ENCODE peak calls at places on chromosomes 4 and X, in four cellular contexts. One of them, this sample, is unnamed.

GRCh38 chrX:71661919-71662318 is 5.4 kb upstream of the LOC101059915 start:
- DNase-seq in HCT116: no peak
- DNase-seq in K562: no peak
- DNase-seq in HepG2: no peak
- DNase-seq in this sample: no peak

GRCh38 chrX:119880076-119880475 is 8.4 kb downstream of the NDUFA1 start:
- DNase-seq in HCT116: no peak
- DNase-seq in K562: no peak
- DNase-seq in HepG2: no peak
- DNase-seq in this sample: no peak

GRCh38 chr4:123444298-123444731 is 47.7 kb downstream of the SPRY1 start:
- DNase-seq in HCT116: no peak
- DNase-seq in K562: peak
- DNase-seq in HepG2: peak
- DNase-seq in this sample: no peak

GRCh38 chrX:71911731-71912050 is 1.0 kb downstream of the NHSL2 start:
- DNase-seq in HCT116: no peak
- DNase-seq in K562: no peak
- DNase-seq in HepG2: no peak
- DNase-seq in this sample: no peak

GRCh38 chrX:134671207-134671750 is 13.0 kb upstream of the PLAC1 start:
- DNase-seq in HCT116: no peak
- DNase-seq in K562: no peak
- DNase-seq in HepG2: no peak
- DNase-seq in this sample: no peak

GRCh38 chrX:129961180-129962083 is 21.0 kb upstream of the BCORL1 start:
- DNase-seq in HCT116: peak
- DNase-seq in K562: peak
- DNase-seq in HepG2: peak
- DNase-seq in this sample: no peak

GRCh38 chrX:137051978-137052640 is 18.3 kb upstream of the GPR101 start:
- DNase-seq in HCT116: peak
- DNase-seq in K562: peak
- DNase-seq in HepG2: peak
- DNase-seq in this sample: peak

GRCh38 chr4:11614426-11614825 is 185.7 kb upstream of the HS3ST1 start:
- DNase-seq in HCT116: peak
- DNase-seq in K562: no peak
- DNase-seq in HepG2: no peak
- DNase-seq in this sample: no peak

GRCh38 chrX:3811331-3812311 is 98.2 kb upstream of the PRKX start:
- DNase-seq in HCT116: peak
- DNase-seq in K562: peak
- DNase-seq in HepG2: peak
- DNase-seq in this sample: peak

GRCh38 chr4:53711916-53712315 is 120.6 kb upstream of the LNX1 start:
- DNase-seq in HCT116: no peak
- DNase-seq in K562: no peak
- DNase-seq in HepG2: no peak
- DNase-seq in this sample: no peak

GRCh38 chr4:25723409-25723808 is 67.8 kb downstream of the SLC34A2 start:
- DNase-seq in HCT116: no peak
- DNase-seq in K562: no peak
- DNase-seq in HepG2: no peak
- DNase-seq in this sample: no peak

GRCh38 chr4:23348789-23349498 is 540.9 kb downstream of the PPARGC1A start:
- DNase-seq in HCT116: no peak
- DNase-seq in K562: no peak
- DNase-seq in HepG2: no peak
- DNase-seq in this sample: no peak

GRCh38 chrX:22037225-22037624 is 5.1 kb downstream of the PHEX start:
- DNase-seq in HCT116: no peak
- DNase-seq in K562: no peak
- DNase-seq in HepG2: no peak
- DNase-seq in this sample: no peak

GRCh38 chr4:156983366-156983765 is 11.8 kb upstream of the PDGFC start:
- DNase-seq in HCT116: no peak
- DNase-seq in K562: no peak
- DNase-seq in HepG2: no peak
- DNase-seq in this sample: no peak

GRCh38 chr4:105598044-105598443 is 45.6 kb downstream of the ARHGEF38 start:
- DNase-seq in HCT116: no peak
- DNase-seq in K562: no peak
- DNase-seq in HepG2: no peak
- DNase-seq in this sample: no peak

GRCh38 chr4:138494931-138495330 is 252.8 kb upstream of the SLC7A11 start:
- DNase-seq in HCT116: peak
- DNase-seq in K562: no peak
- DNase-seq in HepG2: peak
- DNase-seq in this sample: no peak

GRCh38 chr4:109962401-109962800 is 49.7 kb downstream of the EGF start:
- DNase-seq in HCT116: no peak
- DNase-seq in K562: no peak
- DNase-seq in HepG2: no peak
- DNase-seq in this sample: no peak

GRCh38 chrX:87516716-87517115 is 886 bp upstream of the KLHL4 start:
- DNase-seq in HCT116: no peak
- DNase-seq in K562: no peak
- DNase-seq in HepG2: no peak
- DNase-seq in this sample: no peak

GRCh38 chrX:68498044-68498507 is 775 bp upstream of the YIPF6 start:
- DNase-seq in HCT116: no peak
- DNase-seq in K562: no peak
- DNase-seq in HepG2: peak
- DNase-seq in this sample: no peak

GRCh38 chr4:166078956-166079355 is 205.9 kb downstream of the TLL1 start:
- DNase-seq in HCT116: no peak
- DNase-seq in K562: no peak
- DNase-seq in HepG2: no peak
- DNase-seq in this sample: no peak

GRCh38 chr4:174794706-174795105 is 34.3 kb downstream of the GLRA3 start:
- DNase-seq in HCT116: no peak
- DNase-seq in K562: no peak
- DNase-seq in HepG2: no peak
- DNase-seq in this sample: no peak

GRCh38 chrX:151977923-151978322 is 3.4 kb upstream of the GABRE start:
- DNase-seq in HCT116: no peak
- DNase-seq in K562: no peak
- DNase-seq in HepG2: no peak
- DNase-seq in this sample: no peak

GRCh38 chrX:37997096-37997495 is 9.3 kb upstream of the SYTL5 start:
- DNase-seq in HCT116: no peak
- DNase-seq in K562: no peak
- DNase-seq in HepG2: no peak
- DNase-seq in this sample: no peak

GRCh38 chr4:132065940-132066495 is 1083.1 kb upstream of the PCDH10 start:
- DNase-seq in HCT116: no peak
- DNase-seq in K562: no peak
- DNase-seq in HepG2: no peak
- DNase-seq in this sample: no peak

GRCh38 chr4:118173956-118174355 is 139.7 kb downstream of the NDST3 start:
- DNase-seq in HCT116: no peak
- DNase-seq in K562: no peak
- DNase-seq in HepG2: no peak
- DNase-seq in this sample: peak

GRCh38 chr4:2085496-2085901 is 26.4 kb downstream of the NAT8L start:
- DNase-seq in HCT116: no peak
- DNase-seq in K562: no peak
- DNase-seq in HepG2: no peak
- DNase-seq in this sample: no peak

GRCh38 chr4:110005461-110006056 is 92.9 kb downstream of the EGF start:
- DNase-seq in HCT116: peak
- DNase-seq in K562: peak
- DNase-seq in HepG2: peak
- DNase-seq in this sample: peak

GRCh38 chr4:17385403-17385802 is 126.5 kb downstream of the QDPR start:
- DNase-seq in HCT116: no peak
- DNase-seq in K562: peak
- DNase-seq in HepG2: no peak
- DNase-seq in this sample: no peak

GRCh38 chr4:183326853-183327252 is 4.6 kb upstream of the CLDN24 start:
- DNase-seq in HCT116: no peak
- DNase-seq in K562: no peak
- DNase-seq in HepG2: peak
- DNase-seq in this sample: no peak

GRCh38 chr4:16916719-16917337 is 18.4 kb upstream of the LDB2 start:
- DNase-seq in HCT116: peak
- DNase-seq in K562: peak
- DNase-seq in HepG2: peak
- DNase-seq in this sample: no peak

GRCh38 chrX:135463937-135464336 is 42.2 kb downstream of the SMIM10L2A start:
- DNase-seq in HCT116: peak
- DNase-seq in K562: peak
- DNase-seq in HepG2: peak
- DNase-seq in this sample: no peak

DNA sequence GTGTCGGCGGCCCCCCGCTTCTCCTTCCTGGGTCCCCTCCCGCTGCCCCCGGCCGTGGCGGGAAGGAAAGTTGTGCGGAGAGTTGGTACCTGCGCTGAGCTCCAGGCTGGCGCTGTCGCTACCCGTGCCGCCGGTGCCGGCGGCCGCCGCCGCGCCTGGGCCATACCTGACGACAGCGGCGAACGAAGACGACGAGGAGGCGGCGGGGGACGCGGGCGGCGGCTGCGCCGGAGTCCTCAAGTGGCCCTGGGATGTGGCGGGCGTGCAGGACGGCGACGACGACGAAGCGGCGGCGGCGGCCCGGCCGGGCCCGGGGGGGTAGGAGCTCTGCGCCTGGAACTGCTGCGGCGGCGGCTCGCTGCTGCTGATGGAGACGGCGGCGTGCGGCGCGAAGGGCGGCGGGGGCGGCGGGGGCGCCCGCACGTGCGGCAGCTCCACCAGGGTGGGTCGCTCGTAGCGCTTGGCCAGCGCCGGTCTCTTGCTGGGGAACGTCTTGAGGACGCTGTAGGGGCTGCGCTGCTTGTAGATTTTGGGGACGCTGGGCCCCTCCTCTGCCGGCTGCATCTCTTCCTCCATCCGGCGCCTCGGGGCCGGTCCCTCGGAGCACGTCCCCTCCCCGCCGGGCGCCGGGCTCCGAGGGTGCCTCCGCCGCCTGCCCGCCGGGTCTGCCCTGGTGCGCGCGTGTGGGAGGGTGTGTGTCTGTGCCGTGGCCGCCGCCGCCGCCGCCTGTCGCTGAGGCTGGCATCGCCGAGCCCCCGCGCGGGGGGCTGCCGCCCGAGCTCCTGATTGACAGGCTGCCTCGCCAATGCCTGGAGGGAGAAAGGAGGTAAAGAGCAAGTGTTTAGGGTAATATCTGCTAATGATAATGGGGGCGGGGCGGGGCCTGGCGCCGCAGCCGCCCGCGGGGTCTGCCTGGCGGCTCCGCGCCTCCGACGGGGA is 618 bp downstream of the BEND4 start:
- DNase-seq in HCT116: no peak
- DNase-seq in K562: no peak
- DNase-seq in HepG2: no peak
- DNase-seq in this sample: no peak
- TF ChIP-seq EZH2 in HCT116: no peak
- TF ChIP-seq EZH2 in K562: no peak
- TF ChIP-seq EZH2 in HepG2: no peak
- TF ChIP-seq EZH2 in this sample: no peak

DNA sequence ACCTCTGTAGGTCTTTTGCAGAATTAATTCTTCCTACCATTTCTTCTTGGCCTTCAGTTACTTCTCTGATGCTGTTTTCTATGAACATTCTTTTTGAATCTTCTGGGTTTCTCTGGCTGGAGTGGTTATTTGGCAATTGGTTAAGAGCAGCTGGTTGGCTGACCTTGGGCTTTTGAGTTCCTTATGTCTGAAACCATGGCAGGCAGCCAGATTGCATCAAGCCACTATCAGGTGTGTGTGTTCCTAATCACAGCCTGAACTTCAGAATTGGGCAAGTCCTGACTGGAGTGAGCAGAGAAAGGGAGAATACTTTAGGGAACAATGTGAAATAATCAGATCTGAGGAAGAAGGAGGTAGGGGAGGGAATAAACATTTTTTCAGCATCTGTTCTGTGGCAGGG is 90.2 kb downstream of the ARHGAP10 start:
- DNase-seq in HCT116: no peak
- DNase-seq in K562: no peak
- DNase-seq in HepG2: peak
- DNase-seq in this sample: no peak
- H3K27ac ChIP-seq in HCT116: no peak
- H3K27ac ChIP-seq in K562: no peak
- H3K27ac ChIP-seq in HepG2: no peak
- H3K27ac ChIP-seq in this sample: no peak

DNA sequence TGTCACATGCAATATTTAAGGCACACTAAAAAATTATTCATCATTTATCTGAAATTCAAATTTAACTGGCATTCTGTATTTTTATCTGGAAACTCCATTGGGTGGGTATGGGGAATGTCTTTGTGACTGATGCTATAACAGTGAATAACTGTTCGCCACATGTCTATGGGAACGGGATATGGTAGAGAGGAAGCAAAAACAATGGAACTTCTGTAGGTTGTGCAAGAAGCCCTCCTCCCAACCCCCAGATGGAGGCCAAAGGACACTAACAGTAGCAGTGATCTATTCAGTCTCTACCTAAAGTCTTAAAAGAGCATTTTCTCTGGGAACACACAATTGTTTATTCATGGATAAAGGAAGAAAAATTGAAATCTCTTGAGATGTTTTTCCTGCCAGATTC is 57.1 kb upstream of the PLAC8 start:
- DNase-seq in HCT116: no peak
- DNase-seq in K562: no peak
- DNase-seq in HepG2: peak
- DNase-seq in this sample: no peak
- TF ChIP-seq POLR2AphosphoS5 in HCT116: no peak
- TF ChIP-seq POLR2AphosphoS5 in K562: no peak
- TF ChIP-seq POLR2AphosphoS5 in HepG2: no peak
- TF ChIP-seq POLR2AphosphoS5 in this sample: no peak

GRCh38 chr4:6562931-6563901 is 11.8 kb upstream of the MAN2B2 start:
- DNase-seq in HCT116: no peak
- DNase-seq in K562: peak
- DNase-seq in HepG2: no peak
- DNase-seq in this sample: no peak
- TF ChIP-seq EZH2 in HCT116: no peak
- TF ChIP-seq EZH2 in K562: no peak
- TF ChIP-seq EZH2 in HepG2: peak
- TF ChIP-seq EZH2 in this sample: no peak

This sample was measured in SK-N-MC.